ENCODE peak calls at places on chromosomes 11 and 22, in five cellular contexts. L, R, Y, X and O are unnamed samples.

GRCh38 chr22:40247976-40248375 is 70.3 kb downstream of the TNRC6B start:
- DNase-seq in Y (no peak), L (no peak), R (no peak), X (no peak), O (no peak)

GRCh38 chr11:128889657-128890213 is 1.4 kb upstream of the KCNJ5 start:
- DNase-seq in Y (peak; percentile 40), L (no peak), R (no peak), X (no peak), O (no peak)

GRCh38 chr11:32316846-32317525 is 118.4 kb downstream of the WT1 start:
- DNase-seq in X (peak; percentile 11), Y (no peak), R (no peak), L (peak; percentile 54), O (peak; percentile 34)

GRCh38 chr22:32839776-32840571 is 38.5 kb downstream of the TIMP3 start:
- DNase-seq in L (peak; percentile 69), Y (peak; percentile 44), R (no peak), X (no peak), O (peak; percentile 92)

GRCh38 chr22:19213496-19214473 is 35.2 kb upstream of the SLC25A1 start:
- DNase-seq in L (no peak), X (no peak), R (no peak), Y (peak; percentile 32), O (no peak)

GRCh38 chr11:64037027-64037633 is 1.4 kb downstream of the FLRT1 start:
- DNase-seq in R (no peak), L (no peak), X (no peak), Y (peak; percentile 38), O (no peak)

GRCh38 chr11:34789196-34789834 is 126.9 kb downstream of the APIP start:
- DNase-seq in Y (no peak), X (no peak), R (no peak), L (no peak), O (no peak)

GRCh38 chr11:72241290-72241781 is 2.6 kb downstream of the PHOX2A start:
- DNase-seq in L (no peak), R (no peak), X (no peak), Y (peak; percentile 37), O (no peak)

GRCh38 chr11:56841210-56841810 is 92.8 kb upstream of the OR9G4 start:
- DNase-seq in R (peak; percentile 57), L (peak; percentile 47), X (peak; percentile 64), Y (peak; percentile 69), O (peak; percentile 36)

GRCh38 chr22:24165673-24166072 is 15.6 kb upstream of the SUSD2 start:
- DNase-seq in R (peak; percentile 62), X (no peak), L (no peak), Y (no peak), O (peak; percentile 16)

GRCh38 chr11:125262194-125262824 is 97.8 kb downstream of the PKNOX2 start:
- DNase-seq in R (no peak), X (no peak), Y (peak; percentile 62), L (peak; percentile 56), O (peak; percentile 23)

GRCh38 chr22:44883011-44883421 is 126.8 kb downstream of the PHF21B start:
- DNase-seq in R (no peak), X (no peak), Y (no peak), L (no peak), O (no peak)

GRCh38 chr22:41449321-41449720 is 2.7 kb upstream of the TOB2 start:
- DNase-seq in L (no peak), Y (no peak), R (peak; percentile 11), X (no peak), O (no peak)

GRCh38 chr11:5289696-5290095 is 12.1 kb downstream of the OR51B4 start:
- DNase-seq in X (no peak), R (no peak), Y (no peak), L (no peak), O (no peak)

GRCh38 chr11:5004429-5005274 is 10.0 kb downstream of the OR51L1 start:
- DNase-seq in R (peak; percentile 63), X (peak; percentile 55), Y (peak; percentile 71), L (peak; percentile 54), O (peak; percentile 21)

GRCh38 chr22:42520663-42521546 is 1.3 kb upstream of the RRP7A start:
- DNase-seq in R (no peak), L (peak; percentile 17), Y (no peak), X (no peak), O (no peak)

GRCh38 chr11:14643697-14644395 is at the start of gene PDE3B:
- DNase-seq in R (peak; percentile 36), L (peak; percentile 61), X (peak; percentile 35), Y (peak; percentile 92), O (peak; percentile 29)

GRCh38 chr11:67279589-67280340 is 9.3 kb upstream of the ANKRD13D start:
- DNase-seq in Y (no peak), X (no peak), R (no peak), L (no peak), O (no peak)

GRCh38 chr22:27213291-27213690 is 555.9 kb downstream of the MIAT start:
- DNase-seq in L (peak; percentile 55), X (no peak), Y (no peak), R (no peak), O (peak; percentile 71)

GRCh38 chr11:78802058-78802633 is 227.5 kb upstream of the NARS2 start:
- DNase-seq in R (no peak), X (no peak), Y (peak; percentile 43), L (peak; percentile 28), O (peak; percentile 50)

GRCh38 chr11:120735035-120735434 is 223.5 kb downstream of the GRIK4 start:
- DNase-seq in L (no peak), X (no peak), R (no peak), Y (no peak), O (no peak)

GRCh38 chr11:9148035-9148434 is 56.6 kb upstream of the SCUBE2 start:
- DNase-seq in Y (no peak), L (no peak), R (no peak), X (no peak), O (no peak)

GRCh38 chr11:25593221-25593620 is 738.7 kb upstream of the ANO3 start:
- DNase-seq in X (no peak), Y (no peak), L (no peak), R (no peak), O (no peak)

GRCh38 chr11:61955031-61955415 is 4.9 kb downstream of the BEST1 start:
- DNase-seq in X (no peak), R (peak; percentile 21), Y (peak; percentile 74), L (peak; percentile 95), O (peak; percentile 40)

GRCh38 chr11:77126861-77127673 is 979 bp upstream of the MYO7A start:
- DNase-seq in Y (peak; percentile 76), R (peak; percentile 16), X (peak; percentile 57), L (peak; percentile 69), O (no peak)

GRCh38 chr22:39713799-39714290 is 143.3 kb downstream of the CACNA1I start:
- DNase-seq in L (no peak), Y (no peak), R (no peak), X (no peak), O (no peak)

GRCh38 chr22:20545681-20546521 is 38.5 kb downstream of the MED15 start:
- DNase-seq in Y (no peak), L (no peak), X (no peak), R (no peak), O (no peak)

GRCh38 chr11:109037856-109038780 is 373.2 kb downstream of the DDX10 start:
- DNase-seq in Y (peak; percentile 12), R (peak; percentile 77), L (no peak), X (peak; percentile 85), O (peak; percentile 91)

GRCh38 chr11:62921573-62922188 is 518 bp upstream of the CHRM1 start:
- DNase-seq in Y (peak; percentile 13), L (no peak), R (no peak), X (no peak), O (no peak)

GRCh38 chr11:783581-784015 is 6.3 kb downstream of the CEND1 start:
- DNase-seq in R (peak; percentile 72), Y (peak; percentile 94), L (peak; percentile 86), X (peak; percentile 80), O (peak; percentile 86)

GRCh38 chr22:45638834-45639746 is 32.5 kb upstream of the ATXN10 start:
- DNase-seq in L (peak; percentile 67), Y (no peak), R (peak; percentile 79), X (peak; percentile 26), O (peak; percentile 55)

GRCh38 chr22:27906241-27906640 is 12.8 kb downstream of the PITPNB start:
- DNase-seq in R (no peak), Y (no peak), X (no peak), L (peak; percentile 47), O (peak; percentile 45)

GRCh38 chr11:1305558-1306056 is 3.8 kb downstream of the TOLLIP start:
- DNase-seq in Y (no peak), X (no peak), L (no peak), R (no peak), O (no peak)

GRCh38 chr11:107232451-107232850 is 214.2 kb upstream of the GUCY1A2 start:
- DNase-seq in L (no peak), R (peak; percentile 39), X (no peak), Y (no peak), O (no peak)

GRCh38 chr11:70360211-70360610 is 38.1 kb upstream of the CTTN start:
- DNase-seq in R (no peak), L (no peak), Y (no peak), X (no peak), O (no peak)

GRCh38 chr11:83573097-83573496 is 286.9 kb upstream of the CCDC90B start:
- DNase-seq in L (no peak), R (peak; percentile 30), Y (no peak), X (no peak), O (peak; percentile 27)

GRCh38 chr11:105793092-105793491 is 183.2 kb downstream of the GRIA4 start:
- DNase-seq in L (no peak), X (no peak), Y (no peak), R (no peak), O (no peak)

GRCh38 chr11:2732940-2733628 is 33.3 kb upstream of the KCNQ1OT1 start:
- DNase-seq in L (no peak), Y (no peak), X (no peak), R (no peak), O (no peak)

GRCh38 chr22:38220653-38221386 is 19.0 kb downstream of the MAFF start:
- DNase-seq in L (no peak), R (no peak), X (no peak), Y (no peak), O (no peak)
- H3K9ac ChIP-seq in L (peak overlapping the region; percentile 78), R (no peak overlapping the region), X (no peak overlapping the region), Y (no peak overlapping the region), O (no peak overlapping the region)

GRCh38 chr22:36406139-36406538 is 18.4 kb upstream of the MYH9 start:
- DNase-seq in X (no peak), R (no peak), Y (no peak), L (no peak), O (no peak)
- H2AFZ ChIP-seq in X (no peak overlapping the region), R (no peak overlapping the region), Y (no peak overlapping the region), L (no peak overlapping the region), O (no peak overlapping the region)

DNA sequence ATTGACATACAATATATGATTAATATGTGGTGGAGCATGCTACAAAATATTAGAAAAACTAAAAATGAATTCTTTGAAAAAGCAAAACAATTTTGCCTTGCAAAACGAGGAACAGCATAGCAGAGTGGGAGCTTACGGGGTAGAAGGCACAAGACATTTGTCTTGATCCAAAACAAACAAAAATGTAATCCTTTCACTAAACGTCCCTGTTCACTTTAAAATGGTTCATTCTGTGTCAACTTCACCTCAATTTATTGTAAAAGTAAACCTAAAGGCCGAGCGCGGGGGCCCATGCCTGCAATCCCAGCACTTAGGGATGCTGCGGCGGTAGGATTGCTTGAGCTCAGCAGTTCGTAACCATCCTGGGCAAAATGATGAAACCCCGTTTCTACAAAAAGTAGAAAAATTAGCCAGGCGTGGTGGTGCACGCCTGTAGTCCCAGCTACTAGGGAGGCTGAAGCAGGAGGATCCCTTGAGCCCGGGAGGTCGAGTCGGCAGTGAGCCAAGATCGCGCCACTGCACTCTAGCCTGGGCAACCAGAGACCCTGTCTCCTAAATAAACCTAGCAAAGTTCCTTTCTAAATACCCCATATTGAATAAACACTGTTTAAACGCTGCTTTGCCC is 2.0 kb downstream of the PRDM10 start:
- DNase-seq in R (no peak), L (no peak), X (no peak), Y (no peak), O (no peak)
- H3K9ac ChIP-seq in R (no peak overlapping the region), L (peak overlapping the region; percentile 98), X (peak overlapping the region; percentile 94), Y (peak overlapping the region; percentile 88), O (no peak overlapping the region)

GRCh38 chr11:100861221-100861620 is 174.1 kb downstream of the ARHGAP42 start:
- DNase-seq in L (no peak), X (no peak), R (peak; percentile 15), Y (no peak), O (no peak)
- H2AFZ ChIP-seq in L (no peak overlapping the region), X (no peak overlapping the region), R (no peak overlapping the region), Y (no peak overlapping the region), O (no peak overlapping the region)